ENCODE peak calls at places on chromosome 21, in five cellular contexts. One of them, this sample, is unnamed.

GRCh38 chr21:42590431-42591131 is 62.8 kb upstream of the PDE9A start:
- DNase-seq in CD4-positive, alpha-beta T cell: peak
- DNase-seq in stimulated activated CD4-positive, alpha-beta T cell treated with anti-CD3 and anti-CD28 coated beads, Interleukin-4, amount 100 ng/mL, for 1 hour: no peak
- DNase-seq in NCI-H1092 treated with DMSO at 0.1 percent for 48 hours: no peak
- DNase-seq in amygdala: no peak
- DNase-seq in this sample: no peak

GRCh38 chr21:46110499-46111192 is 12.7 kb downstream of the COL6A2 start:
- DNase-seq in amygdala: no peak
- DNase-seq in NCI-H1092 treated with DMSO at 0.1 percent for 48 hours: no peak
- DNase-seq in stimulated activated CD4-positive, alpha-beta T cell treated with anti-CD3 and anti-CD28 coated beads, Interleukin-4, amount 100 ng/mL, for 1 hour: no peak
- DNase-seq in CD4-positive, alpha-beta T cell: no peak
- DNase-seq in this sample: no peak

GRCh38 chr21:36428789-36429671 is 43.8 kb downstream of the CHAF1B start:
- DNase-seq in amygdala: no peak
- DNase-seq in CD4-positive, alpha-beta T cell: no peak
- DNase-seq in NCI-H1092 treated with DMSO at 0.1 percent for 48 hours: peak
- DNase-seq in stimulated activated CD4-positive, alpha-beta T cell treated with anti-CD3 and anti-CD28 coated beads, Interleukin-4, amount 100 ng/mL, for 1 hour: no peak
- DNase-seq in this sample: no peak

GRCh38 chr21:43956019-43956666 is 56.0 kb upstream of the TRAPPC10 start:
- DNase-seq in CD4-positive, alpha-beta T cell: no peak
- DNase-seq in NCI-H1092 treated with DMSO at 0.1 percent for 48 hours: no peak
- DNase-seq in amygdala: no peak
- DNase-seq in stimulated activated CD4-positive, alpha-beta T cell treated with anti-CD3 and anti-CD28 coated beads, Interleukin-4, amount 100 ng/mL, for 1 hour: no peak
- DNase-seq in this sample: no peak

GRCh38 chr21:36976882-36977651 is 10.6 kb upstream of the HLCS start:
- DNase-seq in amygdala: no peak
- DNase-seq in CD4-positive, alpha-beta T cell: no peak
- DNase-seq in stimulated activated CD4-positive, alpha-beta T cell treated with anti-CD3 and anti-CD28 coated beads, Interleukin-4, amount 100 ng/mL, for 1 hour: peak
- DNase-seq in NCI-H1092 treated with DMSO at 0.1 percent for 48 hours: peak
- DNase-seq in this sample: peak

GRCh38 chr21:15065381-15066230 is 806 bp upstream of the NRIP1 start:
- DNase-seq in amygdala: peak
- DNase-seq in NCI-H1092 treated with DMSO at 0.1 percent for 48 hours: peak
- DNase-seq in CD4-positive, alpha-beta T cell: peak
- DNase-seq in stimulated activated CD4-positive, alpha-beta T cell treated with anti-CD3 and anti-CD28 coated beads, Interleukin-4, amount 100 ng/mL, for 1 hour: peak
- DNase-seq in this sample: no peak

GRCh38 chr21:33732038-33732437 is 89.7 kb downstream of the ITSN1 start:
- DNase-seq in CD4-positive, alpha-beta T cell: no peak
- DNase-seq in stimulated activated CD4-positive, alpha-beta T cell treated with anti-CD3 and anti-CD28 coated beads, Interleukin-4, amount 100 ng/mL, for 1 hour: no peak
- DNase-seq in amygdala: no peak
- DNase-seq in NCI-H1092 treated with DMSO at 0.1 percent for 48 hours: no peak
- DNase-seq in this sample: no peak

GRCh38 chr21:20999567-21000169 is 1.5 kb downstream of the NCAM2 start:
- DNase-seq in stimulated activated CD4-positive, alpha-beta T cell treated with anti-CD3 and anti-CD28 coated beads, Interleukin-4, amount 100 ng/mL, for 1 hour: peak
- DNase-seq in CD4-positive, alpha-beta T cell: no peak
- DNase-seq in amygdala: no peak
- DNase-seq in NCI-H1092 treated with DMSO at 0.1 percent for 48 hours: peak
- DNase-seq in this sample: no peak

GRCh38 chr21:34528131-34528561 is 16.1 kb upstream of the KCNE1 start:
- DNase-seq in CD4-positive, alpha-beta T cell: no peak
- DNase-seq in stimulated activated CD4-positive, alpha-beta T cell treated with anti-CD3 and anti-CD28 coated beads, Interleukin-4, amount 100 ng/mL, for 1 hour: no peak
- DNase-seq in NCI-H1092 treated with DMSO at 0.1 percent for 48 hours: no peak
- DNase-seq in amygdala: no peak
- DNase-seq in this sample: no peak

GRCh38 chr21:29187939-29188338 is 57.5 kb downstream of the MAP3K7CL start:
- DNase-seq in CD4-positive, alpha-beta T cell: no peak
- DNase-seq in NCI-H1092 treated with DMSO at 0.1 percent for 48 hours: no peak
- DNase-seq in amygdala: no peak
- DNase-seq in stimulated activated CD4-positive, alpha-beta T cell treated with anti-CD3 and anti-CD28 coated beads, Interleukin-4, amount 100 ng/mL, for 1 hour: no peak
- DNase-seq in this sample: no peak

GRCh38 chr21:35829014-35829525 is 231.3 kb downstream of the SETD4 start:
- DNase-seq in CD4-positive, alpha-beta T cell: no peak
- DNase-seq in stimulated activated CD4-positive, alpha-beta T cell treated with anti-CD3 and anti-CD28 coated beads, Interleukin-4, amount 100 ng/mL, for 1 hour: no peak
- DNase-seq in NCI-H1092 treated with DMSO at 0.1 percent for 48 hours: peak
- DNase-seq in amygdala: no peak
- DNase-seq in this sample: peak

GRCh38 chr21:35062016-35062415 is 12.9 kb upstream of the RUNX1 start:
- DNase-seq in amygdala: no peak
- DNase-seq in stimulated activated CD4-positive, alpha-beta T cell treated with anti-CD3 and anti-CD28 coated beads, Interleukin-4, amount 100 ng/mL, for 1 hour: no peak
- DNase-seq in CD4-positive, alpha-beta T cell: no peak
- DNase-seq in NCI-H1092 treated with DMSO at 0.1 percent for 48 hours: no peak
- DNase-seq in this sample: no peak

GRCh38 chr21:45622416-45623097 is 21.0 kb upstream of the PCBP3 start:
- DNase-seq in NCI-H1092 treated with DMSO at 0.1 percent for 48 hours: no peak
- DNase-seq in stimulated activated CD4-positive, alpha-beta T cell treated with anti-CD3 and anti-CD28 coated beads, Interleukin-4, amount 100 ng/mL, for 1 hour: no peak
- DNase-seq in amygdala: no peak
- DNase-seq in CD4-positive, alpha-beta T cell: no peak
- DNase-seq in this sample: no peak

GRCh38 chr21:21971384-21971783 is 973.2 kb downstream of the NCAM2 start:
- DNase-seq in CD4-positive, alpha-beta T cell: no peak
- DNase-seq in amygdala: no peak
- DNase-seq in stimulated activated CD4-positive, alpha-beta T cell treated with anti-CD3 and anti-CD28 coated beads, Interleukin-4, amount 100 ng/mL, for 1 hour: no peak
- DNase-seq in NCI-H1092 treated with DMSO at 0.1 percent for 48 hours: no peak
- DNase-seq in this sample: no peak

GRCh38 chr21:26506951-26507350 is 66.1 kb downstream of the CYYR1 start:
- DNase-seq in NCI-H1092 treated with DMSO at 0.1 percent for 48 hours: no peak
- DNase-seq in CD4-positive, alpha-beta T cell: no peak
- DNase-seq in stimulated activated CD4-positive, alpha-beta T cell treated with anti-CD3 and anti-CD28 coated beads, Interleukin-4, amount 100 ng/mL, for 1 hour: no peak
- DNase-seq in amygdala: no peak
- DNase-seq in this sample: no peak

GRCh38 chr21:43921979-43922945 is 57.2 kb downstream of the AGPAT3 start:
- DNase-seq in CD4-positive, alpha-beta T cell: peak
- DNase-seq in stimulated activated CD4-positive, alpha-beta T cell treated with anti-CD3 and anti-CD28 coated beads, Interleukin-4, amount 100 ng/mL, for 1 hour: peak
- DNase-seq in amygdala: no peak
- DNase-seq in NCI-H1092 treated with DMSO at 0.1 percent for 48 hours: no peak
- DNase-seq in this sample: no peak

GRCh38 chr21:41622831-41623548 is 115.0 kb upstream of the TMPRSS2 start:
- DNase-seq in CD4-positive, alpha-beta T cell: no peak
- DNase-seq in stimulated activated CD4-positive, alpha-beta T cell treated with anti-CD3 and anti-CD28 coated beads, Interleukin-4, amount 100 ng/mL, for 1 hour: peak
- DNase-seq in NCI-H1092 treated with DMSO at 0.1 percent for 48 hours: no peak
- DNase-seq in amygdala: no peak
- DNase-seq in this sample: no peak

GRCh38 chr21:40013001-40013735 is 145.9 kb downstream of the PCP4 start:
- DNase-seq in NCI-H1092 treated with DMSO at 0.1 percent for 48 hours: no peak
- DNase-seq in amygdala: no peak
- DNase-seq in CD4-positive, alpha-beta T cell: no peak
- DNase-seq in stimulated activated CD4-positive, alpha-beta T cell treated with anti-CD3 and anti-CD28 coated beads, Interleukin-4, amount 100 ng/mL, for 1 hour: no peak
- DNase-seq in this sample: no peak

GRCh38 chr21:42374457-42374856 is 8.1 kb upstream of the TFF1 start:
- DNase-seq in CD4-positive, alpha-beta T cell: no peak
- DNase-seq in NCI-H1092 treated with DMSO at 0.1 percent for 48 hours: no peak
- DNase-seq in amygdala: no peak
- DNase-seq in stimulated activated CD4-positive, alpha-beta T cell treated with anti-CD3 and anti-CD28 coated beads, Interleukin-4, amount 100 ng/mL, for 1 hour: no peak
- DNase-seq in this sample: no peak

GRCh38 chr21:27362249-27362648 is 395.4 kb upstream of the ADAMTS5 start:
- DNase-seq in stimulated activated CD4-positive, alpha-beta T cell treated with anti-CD3 and anti-CD28 coated beads, Interleukin-4, amount 100 ng/mL, for 1 hour: no peak
- DNase-seq in CD4-positive, alpha-beta T cell: no peak
- DNase-seq in amygdala: no peak
- DNase-seq in NCI-H1092 treated with DMSO at 0.1 percent for 48 hours: no peak
- DNase-seq in this sample: no peak

GRCh38 chr21:31780944-31781343 is 49.0 kb upstream of the SCAF4 start:
- DNase-seq in amygdala: no peak
- DNase-seq in CD4-positive, alpha-beta T cell: no peak
- DNase-seq in NCI-H1092 treated with DMSO at 0.1 percent for 48 hours: no peak
- DNase-seq in stimulated activated CD4-positive, alpha-beta T cell treated with anti-CD3 and anti-CD28 coated beads, Interleukin-4, amount 100 ng/mL, for 1 hour: no peak
- DNase-seq in this sample: peak

GRCh38 chr21:43794857-43795256 is 5.5 kb downstream of the RRP1 start:
- DNase-seq in NCI-H1092 treated with DMSO at 0.1 percent for 48 hours: no peak
- DNase-seq in amygdala: no peak
- DNase-seq in stimulated activated CD4-positive, alpha-beta T cell treated with anti-CD3 and anti-CD28 coated beads, Interleukin-4, amount 100 ng/mL, for 1 hour: no peak
- DNase-seq in CD4-positive, alpha-beta T cell: no peak
- DNase-seq in this sample: no peak

GRCh38 chr21:37914211-37914900 is 1.9 kb downstream of the KCNJ6 start:
- DNase-seq in CD4-positive, alpha-beta T cell: no peak
- DNase-seq in stimulated activated CD4-positive, alpha-beta T cell treated with anti-CD3 and anti-CD28 coated beads, Interleukin-4, amount 100 ng/mL, for 1 hour: peak
- DNase-seq in NCI-H1092 treated with DMSO at 0.1 percent for 48 hours: peak
- DNase-seq in amygdala: no peak
- DNase-seq in this sample: peak

GRCh38 chr21:45515241-45516061 is 26.8 kb downstream of the SLC19A1 start:
- DNase-seq in stimulated activated CD4-positive, alpha-beta T cell treated with anti-CD3 and anti-CD28 coated beads, Interleukin-4, amount 100 ng/mL, for 1 hour: no peak
- DNase-seq in CD4-positive, alpha-beta T cell: no peak
- DNase-seq in amygdala: no peak
- DNase-seq in NCI-H1092 treated with DMSO at 0.1 percent for 48 hours: no peak
- DNase-seq in this sample: no peak

GRCh38 chr21:17139696-17140095 is 373.1 kb upstream of the CXADR start:
- DNase-seq in stimulated activated CD4-positive, alpha-beta T cell treated with anti-CD3 and anti-CD28 coated beads, Interleukin-4, amount 100 ng/mL, for 1 hour: no peak
- DNase-seq in NCI-H1092 treated with DMSO at 0.1 percent for 48 hours: no peak
- DNase-seq in CD4-positive, alpha-beta T cell: no peak
- DNase-seq in amygdala: no peak
- DNase-seq in this sample: no peak

GRCh38 chr21:18772404-18772803 is 368.8 kb upstream of the TMPRSS15 start:
- DNase-seq in NCI-H1092 treated with DMSO at 0.1 percent for 48 hours: no peak
- DNase-seq in amygdala: no peak
- DNase-seq in stimulated activated CD4-positive, alpha-beta T cell treated with anti-CD3 and anti-CD28 coated beads, Interleukin-4, amount 100 ng/mL, for 1 hour: no peak
- DNase-seq in CD4-positive, alpha-beta T cell: no peak
- DNase-seq in this sample: no peak

GRCh38 chr21:33373451-33373850 is 29.8 kb upstream of the IFNGR2 start:
- DNase-seq in amygdala: no peak
- DNase-seq in CD4-positive, alpha-beta T cell: no peak
- DNase-seq in NCI-H1092 treated with DMSO at 0.1 percent for 48 hours: no peak
- DNase-seq in stimulated activated CD4-positive, alpha-beta T cell treated with anti-CD3 and anti-CD28 coated beads, Interleukin-4, amount 100 ng/mL, for 1 hour: no peak
- DNase-seq in this sample: no peak

This sample was measured in DMS153.